ENCODE peak calls at places on chromosome 4, in six cellular contexts. W, T, Q, K, C and S are unnamed samples.

GRCh38 chr4:48194986-48195773 is 61.1 kb upstream of the TXK start:
- DNase-seq in W (peak; percentile 85), T (no peak), Q (no peak), K (no peak), C (no peak), S (peak; percentile 72)

GRCh38 chr4:125722009-125722408 is 407.3 kb downstream of the FAT4 start:
- DNase-seq in W (no peak), T (no peak), Q (no peak), K (no peak), C (no peak), S (no peak)

GRCh38 chr4:109559983-109560686 is at the start of gene MCUB:
- DNase-seq in W (peak; percentile 74), T (peak; percentile 85), Q (peak; percentile 90), K (peak; percentile 69), C (peak; percentile 49), S (peak; percentile 85)

GRCh38 chr4:149706942-149707341 is 108.7 kb downstream of the IQCM start:
- DNase-seq in W (no peak), T (no peak), Q (no peak), K (no peak), C (no peak), S (peak; percentile 76)

GRCh38 chr4:98113005-98113404 is 30.3 kb downstream of the STPG2 start:
- DNase-seq in W (peak; percentile 27), T (peak; percentile 20), Q (peak; percentile 11), K (peak; percentile 5), C (no peak), S (peak; percentile 7)

GRCh38 chr4:93261207-93261606 is 567.3 kb upstream of the ATOH1 start:
- DNase-seq in W (no peak), T (no peak), Q (no peak), K (no peak), C (no peak), S (no peak)

GRCh38 chr4:112813790-112814189 is 176.8 kb downstream of the LARP7 start:
- DNase-seq in W (no peak), T (no peak), Q (no peak), K (no peak), C (peak; percentile 67), S (no peak)

GRCh38 chr4:142091691-142092182 is 455.4 kb downstream of the IL15 start:
- DNase-seq in W (no peak), T (peak; percentile 93), Q (no peak), K (no peak), C (no peak), S (peak; percentile 95)

GRCh38 chr4:13922873-13923645 is 295.5 kb upstream of the BOD1L1 start:
- DNase-seq in W (no peak), T (no peak), Q (no peak), K (no peak), C (no peak), S (no peak)

GRCh38 chr4:20251061-20251795 is 477 bp upstream of the SLIT2 start:
- DNase-seq in W (no peak), T (no peak), Q (no peak), K (no peak), C (no peak), S (no peak)

GRCh38 chr4:180665994-180666818 is 1577.0 kb upstream of the TENM3 start:
- DNase-seq in W (peak; percentile 72), T (peak; percentile 46), Q (peak; percentile 45), K (peak; percentile 47), C (no peak), S (no peak)

GRCh38 chr4:158996669-158997074 is 106.2 kb upstream of the RAPGEF2 start:
- DNase-seq in W (no peak), T (peak; percentile 87), Q (no peak), K (no peak), C (no peak), S (peak; percentile 90)

GRCh38 chr4:33974270-33974669 is 2270.0 kb downstream of the ARAP2 start:
- DNase-seq in W (no peak), T (no peak), Q (no peak), K (no peak), C (no peak), S (no peak)

GRCh38 chr4:88653371-88653946 is 44.2 kb downstream of the NAP1L5 start:
- DNase-seq in W (no peak), T (no peak), Q (no peak), K (no peak), C (no peak), S (no peak)

GRCh38 chr4:145339075-145339725 is 142.5 kb upstream of the SMAD1 start:
- DNase-seq in W (no peak), T (no peak), Q (no peak), K (no peak), C (no peak), S (no peak)

GRCh38 chr4:24768604-24769003 is 26.8 kb upstream of the SOD3 start:
- DNase-seq in W (peak; percentile 10), T (no peak), Q (no peak), K (no peak), C (no peak), S (no peak)

GRCh38 chr4:24772952-24773351 is 22.4 kb upstream of the SOD3 start:
- DNase-seq in W (no peak), T (no peak), Q (no peak), K (no peak), C (no peak), S (no peak)

GRCh38 chr4:24772061-24772705 is 23.2 kb upstream of the SOD3 start:
- DNase-seq in W (no peak), T (no peak), Q (no peak), K (no peak), C (no peak), S (no peak)

GRCh38 chr4:24770111-24770584 is 25.2 kb upstream of the SOD3 start:
- DNase-seq in W (peak; percentile 75), T (peak; percentile 1), Q (no peak), K (no peak), C (peak; percentile 39), S (peak; percentile 18)

DNA sequence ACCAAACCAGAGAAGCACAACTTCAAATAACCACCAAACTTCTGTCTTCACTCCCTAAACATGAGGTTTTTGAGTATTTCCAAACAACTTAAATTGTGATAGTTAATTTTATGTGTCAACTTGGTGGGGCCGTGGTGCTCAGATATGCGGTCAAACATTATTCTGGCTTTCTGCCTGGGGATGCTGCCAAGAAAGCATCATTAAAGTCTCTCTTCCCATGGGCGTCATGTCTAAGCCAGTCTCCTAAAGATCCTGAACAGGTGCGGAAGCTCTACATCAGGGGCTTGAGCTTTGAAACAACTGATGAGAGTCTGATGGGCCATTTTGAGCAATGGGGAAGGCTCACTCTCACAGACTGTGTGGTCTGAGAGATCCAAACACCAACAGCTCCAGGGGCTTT is 24.1 kb upstream of the SOD3 start:
- DNase-seq in W (no peak), T (no peak), Q (no peak), K (no peak), C (no peak), S (no peak)
- TF ChIP-seq MYC in W (no peak), T (no peak), Q (no peak), K (no peak), C (no peak), S (no peak)

GRCh38 chr4:622996-623913 is 2.1 kb upstream of the PDE6B start:
- DNase-seq in W (no peak), T (no peak), Q (no peak), K (no peak), C (no peak), S (no peak)

GRCh38 chr4:623914-624626 is 1.3 kb upstream of the PDE6B start:
- DNase-seq in W (no peak), T (no peak), Q (no peak), K (no peak), C (no peak), S (no peak)

GRCh38 chr4:626201-627091 is 1.1 kb downstream of the PDE6B start:
- DNase-seq in W (no peak), T (no peak), Q (no peak), K (no peak), C (no peak), S (no peak)

GRCh38 chr4:625631-626031 is 258 bp downstream of the PDE6B start:
- DNase-seq in W (no peak), T (no peak), Q (no peak), K (no peak), C (no peak), S (no peak)

GRCh38 chr4:624705-625590 is at the start of gene PDE6B:
- DNase-seq in W (no peak), T (no peak), Q (peak; percentile 14), K (no peak), C (no peak), S (no peak)
- TF ChIP-seq MYC in W (no peak), T (no peak), Q (no peak), K (no peak), C (no peak), S (no peak)

GRCh38 chr4:140014284-140014683 is 139.7 kb downstream of the MAML3 start:
- DNase-seq in W (no peak), T (peak; percentile 59), Q (no peak), K (no peak), C (no peak), S (no peak)
- TF ChIP-seq MYC in W (no peak), T (no peak), Q (no peak), K (no peak), C (no peak), S (no peak)

GRCh38 chr4:15882675-15883086 is 55.9 kb downstream of the FGFBP1 start:
- DNase-seq in W (peak; percentile 89), T (peak; percentile 87), Q (peak; percentile 70), K (peak; percentile 64), C (peak; percentile 64), S (peak; percentile 72)
- TF ChIP-seq MYC in W (peak; percentile 17), T (no peak), Q (no peak), K (no peak), C (no peak), S (no peak)

GRCh38 chr4:6221296-6221850 is 21.0 kb upstream of the JAKMIP1 start:
- DNase-seq in W (no peak), T (no peak), Q (no peak), K (no peak), C (no peak), S (no peak)

GRCh38 chr4:6224725-6225124 is 24.4 kb upstream of the JAKMIP1 start:
- DNase-seq in W (no peak), T (no peak), Q (no peak), K (no peak), C (no peak), S (no peak)

GRCh38 chr4:6221851-6222760 is 21.8 kb upstream of the JAKMIP1 start:
- DNase-seq in W (no peak), T (no peak), Q (peak; percentile 17), K (no peak), C (no peak), S (no peak)

GRCh38 chr4:6225469-6225868 is 25.1 kb upstream of the JAKMIP1 start:
- DNase-seq in W (peak; percentile 46), T (no peak), Q (peak; percentile 23), K (no peak), C (no peak), S (peak; percentile 11)

GRCh38 chr4:6222761-6223292 is 22.5 kb upstream of the JAKMIP1 start:
- DNase-seq in W (no peak), T (no peak), Q (no peak), K (no peak), C (no peak), S (no peak)
- TF ChIP-seq MYC in W (no peak), T (no peak), Q (no peak), K (no peak), C (no peak), S (no peak)

DNA sequence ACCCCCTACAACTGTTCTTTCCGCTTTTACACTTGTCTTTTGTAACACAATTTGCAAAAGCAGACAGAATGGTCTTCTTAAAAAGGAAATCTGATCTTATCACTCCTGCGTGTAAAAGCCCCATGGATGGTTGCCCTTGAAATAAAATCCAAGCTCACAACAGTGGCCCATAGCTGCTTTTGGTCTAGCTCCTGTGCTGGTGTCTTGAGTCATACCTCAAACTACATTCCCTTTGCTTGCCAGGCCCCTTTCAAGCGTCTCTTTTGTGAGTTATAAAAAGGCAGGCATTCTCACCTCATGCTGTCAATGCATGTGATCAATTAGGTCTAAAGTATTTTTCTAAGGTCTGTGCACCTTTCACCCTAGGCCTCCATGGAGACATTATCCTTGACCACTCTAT is 27.6 kb downstream of the HPGD start:
- DNase-seq in W (no peak), T (no peak), Q (no peak), K (no peak), C (no peak), S (no peak)
- TF ChIP-seq MYC in W (no peak), T (no peak), Q (no peak), K (no peak), C (no peak), S (no peak)